ENCODE peak calls at places on chromosomes 5 and 9, in four cellular contexts. One of them, this sample, is unnamed.

GRCh38 chr5:132225165-132226032 is 2.3 kb downstream of the P4HA2 start:
- DNase-seq in HepG2: no peak
- DNase-seq in K562: peak
- DNase-seq in HCT116: no peak
- DNase-seq in this sample: no peak

GRCh38 chr5:32170303-32171170 is 3.6 kb downstream of the GOLPH3 start:
- DNase-seq in HCT116: no peak
- DNase-seq in HepG2: no peak
- DNase-seq in K562: no peak
- DNase-seq in this sample: no peak

GRCh38 chr5:102974177-102974576 is 145.8 kb downstream of the GIN1 start:
- DNase-seq in HepG2: no peak
- DNase-seq in HCT116: no peak
- DNase-seq in K562: no peak
- DNase-seq in this sample: no peak

GRCh38 chr5:90055831-90056328 is 353.7 kb downstream of the CETN3 start:
- DNase-seq in K562: no peak
- DNase-seq in HepG2: no peak
- DNase-seq in HCT116: no peak
- DNase-seq in this sample: peak

GRCh38 chr9:974064-974992 is 2.1 kb upstream of the DMRT3 start:
- DNase-seq in K562: no peak
- DNase-seq in HepG2: no peak
- DNase-seq in HCT116: no peak
- DNase-seq in this sample: no peak

GRCh38 chr5:37723147-37723961 is 116.5 kb downstream of the GDNF start:
- DNase-seq in K562: peak
- DNase-seq in HCT116: peak
- DNase-seq in HepG2: no peak
- DNase-seq in this sample: no peak

GRCh38 chr5:96657068-96657467 is 5.1 kb upstream of the CAST start:
- DNase-seq in HCT116: peak
- DNase-seq in HepG2: peak
- DNase-seq in K562: peak
- DNase-seq in this sample: peak

GRCh38 chr5:168898261-168898911 is 319.2 kb upstream of the PANK3 start:
- DNase-seq in HepG2: no peak
- DNase-seq in K562: no peak
- DNase-seq in HCT116: no peak
- DNase-seq in this sample: no peak

GRCh38 chr9:116979461-116979860 is 292.4 kb downstream of the TRIM32 start:
- DNase-seq in HCT116: no peak
- DNase-seq in HepG2: no peak
- DNase-seq in K562: no peak
- DNase-seq in this sample: no peak

GRCh38 chr5:83987513-83988292 is 267.0 kb upstream of the HAPLN1 start:
- DNase-seq in HCT116: no peak
- DNase-seq in K562: no peak
- DNase-seq in HepG2: no peak
- DNase-seq in this sample: no peak

GRCh38 chr5:169668732-169669131 is 31.7 kb downstream of the DOCK2 start:
- DNase-seq in HCT116: no peak
- DNase-seq in K562: no peak
- DNase-seq in HepG2: no peak
- DNase-seq in this sample: no peak

GRCh38 chr5:74042559-74043357 is 416.8 kb downstream of the ARHGEF28 start:
- DNase-seq in HCT116: no peak
- DNase-seq in K562: no peak
- DNase-seq in HepG2: no peak
- DNase-seq in this sample: no peak

GRCh38 chr5:172334196-172334595 is 50.6 kb upstream of the UBTD2 start:
- DNase-seq in HCT116: no peak
- DNase-seq in K562: no peak
- DNase-seq in HepG2: no peak
- DNase-seq in this sample: no peak

GRCh38 chr5:116288524-116288923 is 203.7 kb downstream of the COMMD10 start:
- DNase-seq in HCT116: no peak
- DNase-seq in HepG2: no peak
- DNase-seq in K562: no peak
- DNase-seq in this sample: no peak

GRCh38 chr9:134066546-134066922 is 1.3 kb downstream of the BRD3 start:
- DNase-seq in K562: no peak
- DNase-seq in HepG2: no peak
- DNase-seq in HCT116: no peak
- DNase-seq in this sample: no peak

GRCh38 chr9:131188986-131189385 is 63.6 kb downstream of the NUP214 start:
- DNase-seq in HepG2: no peak
- DNase-seq in K562: no peak
- DNase-seq in HCT116: no peak
- DNase-seq in this sample: no peak

GRCh38 chr5:168765220-168766037 is 186.3 kb upstream of the PANK3 start:
- DNase-seq in K562: no peak
- DNase-seq in HCT116: no peak
- DNase-seq in HepG2: no peak
- DNase-seq in this sample: no peak

GRCh38 chr9:1100192-1100591 is 50.0 kb downstream of the DMRT2 start:
- DNase-seq in HCT116: no peak
- DNase-seq in HepG2: no peak
- DNase-seq in K562: no peak
- DNase-seq in this sample: no peak

GRCh38 chr5:154189256-154189818 is 1.2 kb upstream of the GALNT10 start:
- DNase-seq in K562: no peak
- DNase-seq in HCT116: no peak
- DNase-seq in HepG2: no peak
- DNase-seq in this sample: no peak

GRCh38 chr5:2996687-2997086 is 245.2 kb upstream of the IRX2 start:
- DNase-seq in HCT116: no peak
- DNase-seq in K562: no peak
- DNase-seq in HepG2: no peak
- DNase-seq in this sample: no peak

GRCh38 chr5:119752921-119753886 is 123.8 kb downstream of the FAM170A start:
- DNase-seq in HCT116: no peak
- DNase-seq in K562: no peak
- DNase-seq in HepG2: no peak
- DNase-seq in this sample: no peak

GRCh38 chr9:112145886-112146285 is 29.2 kb downstream of the SUSD1 start:
- DNase-seq in HepG2: no peak
- DNase-seq in HCT116: no peak
- DNase-seq in K562: no peak
- DNase-seq in this sample: no peak

GRCh38 chr9:130021123-130021522 is 21.9 kb downstream of the FNBP1 start:
- DNase-seq in K562: no peak
- DNase-seq in HCT116: no peak
- DNase-seq in HepG2: no peak
- DNase-seq in this sample: no peak

GRCh38 chr5:80967500-80968181 is 7.5 kb downstream of the RASGRF2 start:
- DNase-seq in K562: no peak
- DNase-seq in HepG2: peak
- DNase-seq in HCT116: no peak
- DNase-seq in this sample: peak

GRCh38 chr5:112245616-112246015 is 173.5 kb downstream of the EPB41L4A start:
- DNase-seq in HCT116: no peak
- DNase-seq in HepG2: no peak
- DNase-seq in K562: no peak
- DNase-seq in this sample: no peak

GRCh38 chr5:168314735-168315411 is 23.4 kb downstream of the WWC1 start:
- DNase-seq in HCT116: peak
- DNase-seq in K562: no peak
- DNase-seq in HepG2: peak
- DNase-seq in this sample: peak

GRCh38 chr9:13151489-13151888 is 128.0 kb downstream of the MPDZ start:
- DNase-seq in HCT116: no peak
- DNase-seq in HepG2: no peak
- DNase-seq in K562: no peak
- DNase-seq in this sample: no peak

GRCh38 chr5:39119404-39120051 is 45.3 kb upstream of the RICTOR start:
- DNase-seq in HCT116: no peak
- DNase-seq in K562: no peak
- DNase-seq in HepG2: no peak
- DNase-seq in this sample: no peak

GRCh38 chr9:127974002-127974768 is 6.6 kb downstream of the EEIG1 start:
- DNase-seq in HCT116: no peak
- DNase-seq in HepG2: no peak
- DNase-seq in K562: no peak
- DNase-seq in this sample: no peak

GRCh38 chr5:120151825-120152224 is 312.3 kb upstream of the PRR16 start:
- DNase-seq in HepG2: no peak
- DNase-seq in HCT116: no peak
- DNase-seq in K562: no peak
- DNase-seq in this sample: no peak

GRCh38 chr5:36658016-36658415 is 51.6 kb downstream of the SLC1A3 start:
- DNase-seq in K562: no peak
- DNase-seq in HepG2: no peak
- DNase-seq in HCT116: no peak
- DNase-seq in this sample: no peak

GRCh38 chr9:98793031-98793430 is 3.3 kb downstream of the ANKS6 start:
- DNase-seq in K562: no peak
- DNase-seq in HepG2: no peak
- DNase-seq in HCT116: no peak
- DNase-seq in this sample: no peak

GRCh38 chr9:88536951-88537742 is 2.2 kb downstream of the NXNL2 start:
- DNase-seq in HCT116: no peak
- DNase-seq in K562: no peak
- DNase-seq in HepG2: no peak
- DNase-seq in this sample: no peak

GRCh38 chr9:93567271-93567959 is 9.0 kb upstream of the PHF2 start:
- DNase-seq in HCT116: no peak
- DNase-seq in HepG2: no peak
- DNase-seq in K562: no peak
- DNase-seq in this sample: no peak

GRCh38 chr5:95895223-95895622 is 66.4 kb downstream of the ELL2 start:
- DNase-seq in K562: no peak
- DNase-seq in HepG2: no peak
- DNase-seq in HCT116: no peak
- DNase-seq in this sample: no peak

GRCh38 chr9:132245465-132245864 is 83.6 kb downstream of the NTNG2 start:
- DNase-seq in K562: no peak
- DNase-seq in HCT116: no peak
- DNase-seq in HepG2: no peak
- DNase-seq in this sample: no peak

GRCh38 chr5:95822408-95823240 is at the start of gene GLRX:
- DNase-seq in HepG2: peak
- DNase-seq in HCT116: peak
- DNase-seq in K562: no peak
- DNase-seq in this sample: peak

GRCh38 chr5:96548941-96549340 is 113.2 kb upstream of the CAST start:
- DNase-seq in K562: no peak
- DNase-seq in HCT116: no peak
- DNase-seq in HepG2: no peak
- DNase-seq in this sample: no peak

DNA sequence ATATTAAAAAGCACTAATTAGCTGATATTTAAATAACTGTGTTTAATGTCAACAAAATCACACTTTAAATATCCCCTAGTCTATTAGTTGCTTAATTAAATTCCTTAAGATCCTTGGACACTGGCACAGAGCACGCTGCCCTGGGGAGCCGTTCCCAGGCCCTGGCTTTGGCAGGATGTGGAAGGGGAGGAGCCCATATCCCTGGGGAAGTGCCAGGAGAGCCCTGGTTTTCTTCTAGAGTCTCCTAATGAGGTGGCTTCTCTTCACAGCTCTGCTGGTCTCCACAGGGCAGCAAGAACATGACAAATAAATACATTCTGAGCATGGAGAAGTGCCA is 50.5 kb downstream of the SIL1 start:
- DNase-seq in K562: no peak
- DNase-seq in HepG2: no peak
- DNase-seq in HCT116: no peak
- DNase-seq in this sample: no peak
- TF ChIP-seq TCF7L2 in K562: no peak
- TF ChIP-seq TCF7L2 in HepG2: no peak
- TF ChIP-seq TCF7L2 in HCT116: no peak
- TF ChIP-seq TCF7L2 in this sample: no peak

GRCh38 chr9:96420468-96421219 is 2.5 kb upstream of the ZNF367 start:
- DNase-seq in K562: no peak
- DNase-seq in HepG2: peak
- DNase-seq in HCT116: peak
- DNase-seq in this sample: peak
- TF ChIP-seq TCF7L2 in K562: no peak
- TF ChIP-seq TCF7L2 in HepG2: no peak
- TF ChIP-seq TCF7L2 in HCT116: no peak
- TF ChIP-seq TCF7L2 in this sample: peak

DNA sequence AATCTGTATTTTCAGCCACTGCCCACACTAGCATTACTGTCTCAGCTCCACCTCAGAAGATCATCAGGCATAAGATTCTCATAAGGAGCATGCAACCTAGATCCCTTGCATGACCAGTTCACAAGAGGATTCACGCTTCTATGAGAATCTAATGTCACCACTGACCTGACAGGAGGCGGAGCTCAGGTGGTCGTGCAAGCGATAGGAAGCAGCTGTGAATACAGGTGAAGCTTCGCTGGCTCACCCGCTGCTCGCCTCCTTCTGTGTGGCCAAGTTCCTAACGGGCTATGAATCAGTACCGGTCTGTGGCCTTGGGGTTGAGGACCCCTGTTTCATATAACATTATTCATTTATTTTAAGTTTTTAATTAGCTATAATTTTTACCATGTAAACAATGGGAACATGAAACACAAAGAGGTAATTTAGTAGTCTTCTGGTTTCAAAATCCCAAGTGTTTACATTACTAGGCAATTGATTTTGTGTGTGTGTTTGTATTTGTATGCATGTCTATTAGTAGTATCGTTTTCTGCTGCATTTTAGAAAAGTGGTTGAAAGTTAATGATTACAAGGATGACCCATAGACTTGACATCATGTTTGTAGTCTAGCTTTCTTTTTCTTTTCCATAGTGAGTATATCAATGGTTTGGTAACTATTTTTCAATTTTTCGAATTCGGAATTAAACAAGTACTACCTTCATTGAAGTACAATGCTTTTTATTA is 159.4 kb downstream of the TENT4A start:
- DNase-seq in K562: no peak
- DNase-seq in HCT116: no peak
- DNase-seq in HepG2: peak
- DNase-seq in this sample: no peak
- TF ChIP-seq TCF7L2 in K562: no peak
- TF ChIP-seq TCF7L2 in HCT116: no peak
- TF ChIP-seq TCF7L2 in HepG2: no peak
- TF ChIP-seq TCF7L2 in this sample: no peak

DNA sequence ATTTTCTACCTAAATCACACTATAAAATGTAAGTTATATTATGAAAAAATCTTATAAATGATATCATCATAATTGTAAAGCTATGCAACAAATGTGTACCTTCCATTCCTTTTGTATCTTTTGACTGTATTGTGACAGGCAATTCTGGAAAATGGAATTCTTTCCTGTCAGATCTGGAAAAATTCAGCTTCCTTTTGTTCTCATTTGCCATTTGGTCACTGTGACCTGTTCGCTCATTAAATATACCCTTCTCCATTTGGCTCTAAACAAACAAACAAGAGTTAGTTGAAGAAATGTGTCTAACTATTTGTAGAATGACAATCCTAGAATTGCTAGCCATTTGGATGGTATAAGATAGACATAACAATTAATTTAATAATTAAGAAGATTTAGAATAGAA is 62.7 kb downstream of the CDKL3 start:
- DNase-seq in K562: no peak
- DNase-seq in HepG2: no peak
- DNase-seq in HCT116: no peak
- DNase-seq in this sample: no peak
- TF ChIP-seq TCF7L2 in K562: no peak
- TF ChIP-seq TCF7L2 in HepG2: no peak
- TF ChIP-seq TCF7L2 in HCT116: no peak
- TF ChIP-seq TCF7L2 in this sample: no peak

This sample was measured in Panc1.